ENCODE peak calls at places on chromosomes 7 and 10, in four cellular contexts. One of them, this sample, is unnamed.

GRCh38 chr7:151992375-151992774 is 33.1 kb upstream of the GALNT11 start:
- DNase-seq in fibroblast of pulmonary artery: peak; percentile 17
- DNase-seq in astrocyte of the cerebellum: no peak
- DNase-seq in mucosa of descending colon: peak; percentile 46
- DNase-seq in this sample: peak; percentile 65

GRCh38 chr10:100128951-100129350 is 47.3 kb upstream of the CPN1 start:
- DNase-seq in mucosa of descending colon: no peak
- DNase-seq in fibroblast of pulmonary artery: no peak
- DNase-seq in astrocyte of the cerebellum: no peak
- DNase-seq in this sample: no peak

GRCh38 chr10:21517983-21518628 is 7.4 kb downstream of the SKIDA1 start:
- DNase-seq in mucosa of descending colon: no peak
- DNase-seq in astrocyte of the cerebellum: no peak
- DNase-seq in fibroblast of pulmonary artery: peak; percentile 49
- DNase-seq in this sample: no peak

GRCh38 chr10:100746413-100746931 is 1.1 kb downstream of the PAX2 start:
- DNase-seq in astrocyte of the cerebellum: no peak
- DNase-seq in mucosa of descending colon: no peak
- DNase-seq in fibroblast of pulmonary artery: no peak
- DNase-seq in this sample: no peak

GRCh38 chr7:26500749-26501352 is 209.2 kb downstream of the SNX10 start:
- DNase-seq in fibroblast of pulmonary artery: peak; percentile 54
- DNase-seq in astrocyte of the cerebellum: no peak
- DNase-seq in mucosa of descending colon: no peak
- DNase-seq in this sample: peak; percentile 65

GRCh38 chr10:86258488-86258887 is 108.1 kb downstream of the GRID1 start:
- DNase-seq in astrocyte of the cerebellum: no peak
- DNase-seq in mucosa of descending colon: no peak
- DNase-seq in fibroblast of pulmonary artery: peak; percentile 4
- DNase-seq in this sample: no peak

GRCh38 chr7:108613147-108613948 is 43.7 kb downstream of the DNAJB9 start:
- DNase-seq in mucosa of descending colon: no peak
- DNase-seq in astrocyte of the cerebellum: peak; percentile 26
- DNase-seq in fibroblast of pulmonary artery: peak; percentile 63
- DNase-seq in this sample: peak; percentile 23

GRCh38 chr10:3139135-3139910 is 33.3 kb downstream of the PITRM1 start:
- DNase-seq in mucosa of descending colon: no peak
- DNase-seq in astrocyte of the cerebellum: no peak
- DNase-seq in fibroblast of pulmonary artery: no peak
- DNase-seq in this sample: peak; percentile 24

GRCh38 chr10:114477285-114477684 is 73.0 kb upstream of the AFAP1L2 start:
- DNase-seq in astrocyte of the cerebellum: no peak
- DNase-seq in mucosa of descending colon: no peak
- DNase-seq in fibroblast of pulmonary artery: peak; percentile 18
- DNase-seq in this sample: no peak

GRCh38 chr7:87797798-87798403 is 78.3 kb downstream of the SLC25A40 start:
- DNase-seq in fibroblast of pulmonary artery: peak; percentile 75
- DNase-seq in mucosa of descending colon: peak; percentile 47
- DNase-seq in astrocyte of the cerebellum: peak; percentile 22
- DNase-seq in this sample: peak; percentile 50

GRCh38 chr7:158296798-158297104 is 290.9 kb downstream of the PTPRN2 start:
- DNase-seq in fibroblast of pulmonary artery: no peak
- DNase-seq in astrocyte of the cerebellum: no peak
- DNase-seq in mucosa of descending colon: no peak
- DNase-seq in this sample: no peak

GRCh38 chr10:124677291-124677690 is 66.9 kb downstream of the FAM53B start:
- DNase-seq in mucosa of descending colon: no peak
- DNase-seq in fibroblast of pulmonary artery: no peak
- DNase-seq in astrocyte of the cerebellum: no peak
- DNase-seq in this sample: no peak

GRCh38 chr10:131381576-131381975 is 70.1 kb upstream of the TCERG1L start:
- DNase-seq in mucosa of descending colon: no peak
- DNase-seq in fibroblast of pulmonary artery: no peak
- DNase-seq in astrocyte of the cerebellum: no peak
- DNase-seq in this sample: no peak

GRCh38 chr10:33073641-33074410 is 115.8 kb upstream of the ITGB1 start:
- DNase-seq in mucosa of descending colon: no peak
- DNase-seq in astrocyte of the cerebellum: no peak
- DNase-seq in fibroblast of pulmonary artery: peak; percentile 36
- DNase-seq in this sample: no peak

GRCh38 chr7:40845959-40846358 is 711.2 kb downstream of the SUGCT start:
- DNase-seq in fibroblast of pulmonary artery: no peak
- DNase-seq in astrocyte of the cerebellum: no peak
- DNase-seq in mucosa of descending colon: no peak
- DNase-seq in this sample: no peak

GRCh38 chr10:30434273-30435067 is 486 bp downstream of the MAP3K8 start:
- DNase-seq in fibroblast of pulmonary artery: peak; percentile 95
- DNase-seq in astrocyte of the cerebellum: no peak
- DNase-seq in mucosa of descending colon: peak; percentile 83
- DNase-seq in this sample: peak; percentile 84

GRCh38 chr10:30431435-30431911 is 2.5 kb upstream of the MAP3K8 start:
- DNase-seq in astrocyte of the cerebellum: no peak
- DNase-seq in fibroblast of pulmonary artery: no peak
- DNase-seq in mucosa of descending colon: peak; percentile 82
- DNase-seq in this sample: no peak

GRCh38 chr10:30433779-30434272 is at the start of gene MAP3K8:
- DNase-seq in fibroblast of pulmonary artery: peak; percentile 91
- DNase-seq in astrocyte of the cerebellum: no peak
- DNase-seq in mucosa of descending colon: peak; percentile 91
- DNase-seq in this sample: peak; percentile 91

GRCh38 chr10:30433286-30433778 is 652 bp upstream of the MAP3K8 start:
- DNase-seq in fibroblast of pulmonary artery: peak; percentile 86
- DNase-seq in astrocyte of the cerebellum: no peak
- DNase-seq in mucosa of descending colon: peak; percentile 88
- DNase-seq in this sample: no peak

GRCh38 chr10:30432631-30433285 is 1.2 kb upstream of the MAP3K8 start:
- DNase-seq in fibroblast of pulmonary artery: no peak
- DNase-seq in mucosa of descending colon: peak; percentile 63
- DNase-seq in astrocyte of the cerebellum: no peak
- DNase-seq in this sample: peak; percentile 65
- TF ChIP-seq CTCF in fibroblast of pulmonary artery: no peak
- TF ChIP-seq CTCF in mucosa of descending colon: no peak
- TF ChIP-seq CTCF in astrocyte of the cerebellum: no peak
- TF ChIP-seq CTCF in this sample: no peak

GRCh38 chr10:16853201-16853600 is 36.0 kb upstream of the RSU1 start:
- DNase-seq in fibroblast of pulmonary artery: peak; percentile 77
- DNase-seq in mucosa of descending colon: no peak
- DNase-seq in astrocyte of the cerebellum: no peak
- DNase-seq in this sample: peak; percentile 16
- TF ChIP-seq CTCF in fibroblast of pulmonary artery: peak; percentile 66
- TF ChIP-seq CTCF in mucosa of descending colon: no peak
- TF ChIP-seq CTCF in astrocyte of the cerebellum: peak; percentile 61
- TF ChIP-seq CTCF in this sample: no peak

GRCh38 chr7:132998763-132999162 is 83.1 kb downstream of the CHCHD3 start:
- DNase-seq in mucosa of descending colon: no peak
- DNase-seq in astrocyte of the cerebellum: no peak
- DNase-seq in fibroblast of pulmonary artery: no peak
- DNase-seq in this sample: no peak

GRCh38 chr7:132993377-132994013 is 88.4 kb downstream of the CHCHD3 start:
- DNase-seq in fibroblast of pulmonary artery: no peak
- DNase-seq in mucosa of descending colon: no peak
- DNase-seq in astrocyte of the cerebellum: no peak
- DNase-seq in this sample: no peak

GRCh38 chr7:132996581-132997242 is 85.2 kb downstream of the CHCHD3 start:
- DNase-seq in fibroblast of pulmonary artery: no peak
- DNase-seq in mucosa of descending colon: no peak
- DNase-seq in astrocyte of the cerebellum: no peak
- DNase-seq in this sample: no peak

GRCh38 chr7:132999845-133000244 is 82.0 kb downstream of the CHCHD3 start:
- DNase-seq in astrocyte of the cerebellum: no peak
- DNase-seq in fibroblast of pulmonary artery: no peak
- DNase-seq in mucosa of descending colon: no peak
- DNase-seq in this sample: no peak

GRCh38 chr7:132997505-132997904 is 84.4 kb downstream of the CHCHD3 start:
- DNase-seq in fibroblast of pulmonary artery: no peak
- DNase-seq in mucosa of descending colon: no peak
- DNase-seq in astrocyte of the cerebellum: no peak
- DNase-seq in this sample: no peak
- TF ChIP-seq CTCF in fibroblast of pulmonary artery: no peak
- TF ChIP-seq CTCF in mucosa of descending colon: no peak
- TF ChIP-seq CTCF in astrocyte of the cerebellum: no peak
- TF ChIP-seq CTCF in this sample: no peak

GRCh38 chr10:119933179-119933578 is 40.6 kb downstream of the SEC23IP start:
- DNase-seq in astrocyte of the cerebellum: peak; percentile 22
- DNase-seq in fibroblast of pulmonary artery: peak; percentile 36
- DNase-seq in mucosa of descending colon: no peak
- DNase-seq in this sample: no peak
- TF ChIP-seq CTCF in astrocyte of the cerebellum: peak; percentile 54
- TF ChIP-seq CTCF in fibroblast of pulmonary artery: peak; percentile 42
- TF ChIP-seq CTCF in mucosa of descending colon: no peak
- TF ChIP-seq CTCF in this sample: no peak

GRCh38 chr10:71597821-71598498 is 121.6 kb downstream of the C10orf105 start:
- DNase-seq in mucosa of descending colon: peak; percentile 35
- DNase-seq in fibroblast of pulmonary artery: peak; percentile 14
- DNase-seq in astrocyte of the cerebellum: no peak
- DNase-seq in this sample: peak; percentile 48
- TF ChIP-seq CTCF in mucosa of descending colon: no peak
- TF ChIP-seq CTCF in fibroblast of pulmonary artery: no peak
- TF ChIP-seq CTCF in astrocyte of the cerebellum: no peak
- TF ChIP-seq CTCF in this sample: no peak

DNA sequence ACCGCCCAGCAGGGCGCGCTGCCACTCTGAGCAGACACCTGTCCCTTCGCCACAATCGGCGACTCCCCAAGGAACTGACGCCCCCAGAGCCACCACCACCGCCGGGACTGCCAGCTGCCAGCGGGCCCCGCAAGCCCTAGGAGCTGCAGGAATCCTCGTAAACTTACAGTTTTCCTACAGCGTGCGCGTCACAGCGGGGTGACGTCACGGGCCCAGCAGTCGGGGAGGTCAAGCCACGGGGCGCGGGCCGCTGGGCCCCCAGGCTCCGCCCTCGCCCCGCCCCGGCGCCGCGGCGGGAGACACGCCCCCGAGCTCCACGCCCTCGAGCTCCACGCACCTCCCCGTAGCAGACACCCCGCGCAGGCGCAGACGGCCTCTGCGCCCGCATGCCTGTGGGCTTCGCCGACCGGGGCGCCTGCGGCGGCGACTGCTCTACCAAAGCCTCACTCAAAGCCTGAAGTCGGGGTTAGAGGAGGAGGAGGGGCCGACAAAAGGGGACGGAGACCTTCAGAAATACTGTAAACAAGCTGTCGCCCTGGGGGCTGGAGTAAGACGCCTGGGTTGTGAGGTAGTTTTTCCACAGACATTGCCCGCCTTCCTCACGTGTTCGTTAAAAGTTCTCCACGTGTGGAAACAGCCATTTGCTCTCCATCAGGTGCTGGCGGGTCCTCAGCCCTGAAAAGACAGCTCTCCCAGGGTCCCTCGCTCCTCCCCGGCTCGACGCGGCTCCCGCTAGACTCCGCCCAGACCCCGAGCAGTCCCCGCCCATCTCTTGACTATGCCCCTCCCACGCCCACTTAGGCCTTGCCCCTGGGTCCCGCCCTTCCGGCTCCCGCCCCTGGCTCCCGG is at the start of gene ZNF438:
- DNase-seq in mucosa of descending colon: peak; percentile 97
- DNase-seq in fibroblast of pulmonary artery: peak; percentile 96
- DNase-seq in astrocyte of the cerebellum: peak; percentile 87
- DNase-seq in this sample: peak; percentile 99
- TF ChIP-seq CTCF in mucosa of descending colon: peak; percentile 62
- TF ChIP-seq CTCF in fibroblast of pulmonary artery: peak; percentile 27
- TF ChIP-seq CTCF in astrocyte of the cerebellum: peak; percentile 26
- TF ChIP-seq CTCF in this sample: no peak

GRCh38 chr10:126302831-126303230 is 85.4 kb downstream of the ADAM12 start:
- DNase-seq in astrocyte of the cerebellum: no peak
- DNase-seq in mucosa of descending colon: no peak
- DNase-seq in fibroblast of pulmonary artery: peak; percentile 36
- DNase-seq in this sample: no peak
- TF ChIP-seq CTCF in astrocyte of the cerebellum: no peak
- TF ChIP-seq CTCF in mucosa of descending colon: no peak
- TF ChIP-seq CTCF in fibroblast of pulmonary artery: peak; percentile 29
- TF ChIP-seq CTCF in this sample: no peak

GRCh38 chr7:18117482-18117881 is 89.8 kb upstream of the PRPS1L1 start:
- DNase-seq in astrocyte of the cerebellum: peak; percentile 73
- DNase-seq in fibroblast of pulmonary artery: peak; percentile 34
- DNase-seq in mucosa of descending colon: no peak
- DNase-seq in this sample: no peak

GRCh38 chr7:18125536-18125935 is 97.9 kb upstream of the PRPS1L1 start:
- DNase-seq in fibroblast of pulmonary artery: peak; percentile 31
- DNase-seq in astrocyte of the cerebellum: no peak
- DNase-seq in mucosa of descending colon: no peak
- DNase-seq in this sample: no peak

GRCh38 chr7:18123508-18124239 is 96.0 kb upstream of the PRPS1L1 start:
- DNase-seq in mucosa of descending colon: no peak
- DNase-seq in fibroblast of pulmonary artery: no peak
- DNase-seq in astrocyte of the cerebellum: no peak
- DNase-seq in this sample: no peak

GRCh38 chr7:18116661-18117060 is 89.0 kb upstream of the PRPS1L1 start:
- DNase-seq in mucosa of descending colon: no peak
- DNase-seq in fibroblast of pulmonary artery: peak; percentile 1
- DNase-seq in astrocyte of the cerebellum: no peak
- DNase-seq in this sample: no peak

DNA sequence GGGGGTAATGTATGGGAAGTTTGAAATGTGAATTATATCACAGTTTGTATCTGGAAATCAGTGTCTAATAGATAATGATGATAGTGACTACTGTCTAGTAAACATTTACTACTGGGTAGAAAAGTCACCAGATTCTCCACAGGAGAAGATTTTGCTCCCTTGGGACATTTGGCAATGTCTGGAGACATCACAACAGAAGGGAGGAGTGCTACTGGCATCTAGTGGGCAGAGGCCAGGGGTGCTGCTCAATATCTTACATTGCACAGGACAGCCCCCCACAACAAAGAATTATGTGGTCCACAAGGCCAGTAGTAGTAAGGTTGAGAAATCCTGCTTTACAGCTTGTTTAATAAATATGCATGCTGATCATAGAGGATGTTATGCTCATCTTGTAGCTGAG is 92.3 kb upstream of the PRPS1L1 start:
- DNase-seq in mucosa of descending colon: no peak
- DNase-seq in astrocyte of the cerebellum: no peak
- DNase-seq in fibroblast of pulmonary artery: peak; percentile 39
- DNase-seq in this sample: no peak
- TF ChIP-seq CTCF in mucosa of descending colon: no peak
- TF ChIP-seq CTCF in astrocyte of the cerebellum: peak; percentile 36
- TF ChIP-seq CTCF in fibroblast of pulmonary artery: peak; percentile 37
- TF ChIP-seq CTCF in this sample: no peak